ENCODE peak calls at places on chromosomes 12 and 14, in eight cellular contexts. L, J, M, N, W, P, E and Z are unnamed samples.
A peak's percentile ranks its signal among the peaks of the same experiment; 100 is the strongest.

GRCh38 chr12:68560823-68561422 is 49.8 kb upstream of the RAP1B start:
- DNase-seq in J (no peak), E (no peak), M (no peak), N (no peak), W (no peak), L (no peak), P (peak; percentile 55), Z (no peak)

GRCh38 chr14:51848120-51848519 is 12.3 kb upstream of the GNG2 start:
- DNase-seq in E (no peak), M (no peak), N (no peak), J (no peak), L (no peak), W (no peak), P (no peak), Z (no peak)

GRCh38 chr12:27914956-27915355 is 57.6 kb downstream of the PTHLH start:
- DNase-seq in L (no peak), W (no peak), E (no peak), P (no peak), M (no peak), J (peak; percentile 32), N (no peak), Z (no peak)

GRCh38 chr14:54567634-54568561 is 970 bp downstream of the SAMD4A start:
- DNase-seq in J (peak; percentile 67), W (peak; percentile 20), E (peak; percentile 69), M (peak; percentile 90), L (peak; percentile 55), P (peak; percentile 48), N (peak; percentile 58), Z (peak; percentile 40)

GRCh38 chr14:81406863-81407262 is 6.7 kb upstream of the STON2 start:
- DNase-seq in P (peak; percentile 66), L (peak; percentile 84), W (no peak), N (peak; percentile 38), J (no peak), E (no peak), M (no peak), Z (no peak)

GRCh38 chr12:68406134-68406576 is 74.0 kb upstream of the MDM1 start:
- DNase-seq in E (no peak), P (peak; percentile 96), L (peak; percentile 84), J (no peak), N (peak; percentile 91), M (peak; percentile 97), W (no peak), Z (peak; percentile 60)

GRCh38 chr12:10132971-10133370 is 3.0 kb upstream of the CLEC7A start:
- DNase-seq in N (no peak), P (no peak), M (no peak), E (no peak), W (no peak), L (no peak), J (no peak), Z (no peak)

GRCh38 chr14:94771191-94771905 is 1.4 kb upstream of the GSC start:
- DNase-seq in L (no peak), E (peak; percentile 47), J (peak; percentile 60), M (no peak), P (no peak), W (no peak), N (no peak), Z (no peak)

GRCh38 chr12:3530548-3530947 is 39.5 kb downstream of the PRMT8 start:
- DNase-seq in W (no peak), M (no peak), P (no peak), J (no peak), L (no peak), E (no peak), N (no peak), Z (no peak)

GRCh38 chr14:92792885-92793284 is 1.2 kb upstream of the GOLGA5 start:
- DNase-seq in W (no peak), P (peak; percentile 16), E (no peak), L (peak; percentile 31), M (no peak), N (no peak), J (no peak), Z (no peak)

GRCh38 chr12:115507951-115508722 is 769.4 kb downstream of the MED13L start:
- DNase-seq in L (no peak), M (no peak), N (no peak), P (no peak), J (no peak), W (no peak), E (no peak), Z (no peak)

GRCh38 chr12:118715647-118716046 is 265.7 kb upstream of the SRRM4 start:
- DNase-seq in W (no peak), N (no peak), P (no peak), L (no peak), M (no peak), J (no peak), E (no peak), Z (no peak)

GRCh38 chr12:124153396-124153795 is 141.5 kb upstream of the RFLNA start:
- DNase-seq in W (no peak), M (no peak), J (no peak), L (no peak), N (no peak), E (no peak), P (peak; percentile 52), Z (no peak)
- TF ChIP-seq CTCF in W (no peak), M (no peak), J (no peak), L (no peak), N (no peak), E (no peak), P (no peak), Z (no peak)

DNA sequence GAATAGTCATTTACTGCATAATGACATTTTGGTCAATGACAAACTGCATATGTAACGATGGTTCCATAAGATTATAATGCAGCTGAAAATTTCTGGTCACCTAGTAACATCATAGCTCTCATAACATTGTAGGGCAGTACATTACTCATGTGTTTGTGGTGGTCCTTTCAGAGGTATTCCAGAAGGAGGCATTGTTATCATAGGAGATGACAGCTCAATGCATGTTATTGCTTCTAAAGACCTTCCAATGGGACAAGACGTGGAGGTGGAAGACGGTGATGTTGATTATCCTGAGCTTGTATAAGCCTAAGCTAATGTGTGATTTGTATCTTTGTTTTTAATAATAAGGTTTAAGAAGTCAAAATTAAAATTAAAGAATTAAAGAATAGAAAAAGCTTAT is 43.8 kb upstream of the TSPAN11 start:
- DNase-seq in L (no peak), W (no peak), E (no peak), M (no peak), J (no peak), P (peak; percentile 24), N (no peak), Z (no peak)
- TF ChIP-seq CTCF in L (peak; percentile 24), W (no peak), E (no peak), M (peak; percentile 3), J (no peak), P (peak; percentile 43), N (no peak), Z (no peak)

DNA sequence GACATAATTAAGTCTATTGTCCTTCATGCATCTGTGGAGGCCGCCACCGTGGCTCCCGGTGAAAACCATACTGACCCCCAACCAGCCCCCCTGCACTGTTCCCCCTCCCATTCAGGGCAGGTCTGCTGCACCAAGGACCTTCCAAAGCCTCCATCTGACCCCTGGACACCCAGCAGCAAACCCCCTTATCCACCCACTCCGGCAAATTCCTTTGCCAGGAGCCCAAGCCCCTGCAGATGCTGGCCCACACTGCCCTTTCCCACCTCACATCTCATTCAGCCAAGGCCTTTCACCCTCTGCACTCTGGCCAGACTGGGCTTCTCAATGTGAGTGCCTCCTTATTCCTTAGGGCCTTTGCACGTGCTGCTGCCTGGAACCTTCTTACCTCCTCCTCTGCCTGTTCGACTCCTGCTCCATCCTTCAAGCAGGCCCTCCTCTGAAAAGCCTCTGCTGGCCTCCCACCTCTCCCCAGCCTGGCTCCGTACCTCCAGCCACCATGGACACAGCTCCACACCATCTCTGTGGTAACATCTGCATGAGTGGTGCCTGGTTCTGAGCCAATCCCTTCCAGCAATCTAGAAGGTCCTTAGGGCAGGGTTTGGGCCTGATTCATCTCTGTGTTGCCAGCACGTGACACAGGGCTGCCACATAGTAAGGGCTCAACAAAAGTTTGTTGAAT is 230.7 kb downstream of the BCL11B start:
- DNase-seq in J (no peak), P (peak; percentile 47), E (no peak), M (no peak), N (no peak), L (no peak), W (no peak), Z (no peak)
- TF ChIP-seq CTCF in J (no peak), P (no peak), E (no peak), M (no peak), N (no peak), L (no peak), W (no peak), Z (no peak)

GRCh38 chr12:95996034-95996658 is at the start of gene HAL:
- DNase-seq in P (peak; percentile 34), E (no peak), N (peak; percentile 68), J (no peak), M (no peak), W (no peak), L (no peak), Z (peak; percentile 21)

GRCh38 chr12:95994476-95994875 is 1.7 kb downstream of the HAL start:
- DNase-seq in N (no peak), P (no peak), M (no peak), W (no peak), J (no peak), L (no peak), E (no peak), Z (no peak)

GRCh38 chr12:95997276-95997675 is 1.1 kb upstream of the HAL start:
- DNase-seq in M (no peak), W (no peak), N (no peak), E (no peak), P (no peak), J (no peak), L (no peak), Z (no peak)

GRCh38 chr12:95993907-95994306 is 2.2 kb downstream of the HAL start:
- DNase-seq in P (no peak), N (no peak), L (no peak), E (no peak), J (no peak), W (no peak), M (no peak), Z (no peak)

GRCh38 chr12:95995238-95996031 is 709 bp downstream of the HAL start:
- DNase-seq in M (peak; percentile 63), E (no peak), P (no peak), J (no peak), W (no peak), L (no peak), N (no peak), Z (no peak)
- TF ChIP-seq CTCF in M (no peak), E (no peak), P (no peak), J (no peak), W (no peak), L (no peak), N (no peak), Z (no peak)

GRCh38 chr12:18811268-18811667 is 73.3 kb downstream of the CAPZA3 start:
- DNase-seq in L (no peak), M (no peak), W (no peak), P (peak; percentile 37), E (no peak), J (no peak), N (no peak), Z (no peak)

GRCh38 chr12:18807714-18808113 is 69.8 kb downstream of the CAPZA3 start:
- DNase-seq in M (no peak), W (no peak), L (no peak), E (no peak), N (no peak), J (no peak), P (no peak), Z (no peak)

GRCh38 chr12:18810537-18811253 is 72.8 kb downstream of the CAPZA3 start:
- DNase-seq in E (no peak), P (no peak), M (no peak), L (no peak), J (no peak), W (no peak), N (no peak), Z (no peak)

GRCh38 chr12:18808221-18808620 is 70.3 kb downstream of the CAPZA3 start:
- DNase-seq in L (no peak), W (no peak), P (no peak), J (no peak), M (no peak), N (no peak), E (no peak), Z (no peak)

GRCh38 chr12:18805516-18806248 is 67.8 kb downstream of the CAPZA3 start:
- DNase-seq in P (no peak), N (peak; percentile 8), L (no peak), E (peak; percentile 15), W (no peak), J (peak; percentile 31), M (no peak), Z (no peak)
- TF ChIP-seq CTCF in P (no peak), N (no peak), L (no peak), E (peak; percentile 44), W (no peak), J (peak; percentile 23), M (no peak), Z (no peak)